ENCODE peak calls at places on chromosomes 2 and 18, in seven cellular contexts. F is HTR-8/SVneo; Z is stimulated activated CD4-positive, alpha-beta T cell treated with anti-CD3 and anti-CD28 coated beads, TNF-alpha, amount 100 ng/mL, for 24 hours; L is AG08395; K is lower leg skin; P is naive B cell; O is tibial artery. Q is an unnamed sample.

GRCh38 chr18:68220458-68220857 is 494.4 kb downstream of the TMX3 start:
- DNase-seq in F (no peak), Z (no peak), L (no peak), K (no peak), P (no peak), O (no peak), Q (no peak)

GRCh38 chr18:38551881-38552280 is 986.3 kb upstream of the CELF4 start:
- DNase-seq in F (no peak), Z (no peak), L (no peak), K (no peak), P (no peak), O (no peak), Q (no peak)

GRCh38 chr2:99595373-99595772 is 105.6 kb upstream of the REV1 start:
- DNase-seq in F (no peak), Z (no peak), L (no peak), K (no peak), P (no peak), O (no peak), Q (no peak)

GRCh38 chr2:84482588-84482987 is 23.5 kb upstream of the SUCLG1 start:
- DNase-seq in F (no peak), Z (no peak), L (peak), K (no peak), P (no peak), O (no peak), Q (no peak)

GRCh38 chr2:70978388-70979357 is at the start of gene ANKRD53:
- DNase-seq in F (no peak), Z (no peak), L (peak), K (peak), P (no peak), O (peak), Q (peak)

GRCh38 chr18:27062802-27063201 is 122.3 kb downstream of the CHST9 start:
- DNase-seq in F (no peak), Z (no peak), L (no peak), K (no peak), P (no peak), O (no peak), Q (no peak)

GRCh38 chr2:150062416-150062815 is 425.1 kb downstream of the RND3 start:
- DNase-seq in F (no peak), Z (no peak), L (peak), K (no peak), P (no peak), O (no peak), Q (no peak)

GRCh38 chr18:35024196-35024595 is 17.0 kb upstream of the MAPRE2 start:
- DNase-seq in F (no peak), Z (no peak), L (no peak), K (no peak), P (no peak), O (no peak), Q (no peak)

GRCh38 chr2:96767135-96767871 is 6.6 kb downstream of the CNNM4 start:
- DNase-seq in F (no peak), Z (no peak), L (no peak), K (no peak), P (no peak), O (no peak), Q (no peak)

GRCh38 chr2:26687785-26688184 is 4.7 kb upstream of the KCNK3 start:
- DNase-seq in F (no peak), Z (no peak), L (no peak), K (no peak), P (no peak), O (no peak), Q (no peak)

GRCh38 chr2:47653909-47654789 is 128.8 kb upstream of the MSH6 start:
- DNase-seq in F (no peak), Z (no peak), L (no peak), K (peak), P (no peak), O (no peak), Q (no peak)

GRCh38 chr2:217945530-217945929 is 57.3 kb downstream of the TNS1 start:
- DNase-seq in F (no peak), Z (no peak), L (no peak), K (no peak), P (no peak), O (no peak), Q (no peak)

GRCh38 chr2:211157211-211157610 is 600.8 kb downstream of the CPS1 start:
- DNase-seq in F (no peak), Z (no peak), L (no peak), K (no peak), P (no peak), O (no peak), Q (no peak)

GRCh38 chr18:41038071-41038470 is 917.0 kb upstream of the PIK3C3 start:
- DNase-seq in F (no peak), Z (no peak), L (no peak), K (no peak), P (no peak), O (no peak), Q (no peak)

GRCh38 chr2:72028351-72028995 is 119.2 kb downstream of the CYP26B1 start:
- DNase-seq in F (no peak), Z (no peak), L (no peak), K (peak), P (no peak), O (no peak), Q (no peak)

GRCh38 chr18:74682998-74683311 is 85.3 kb downstream of the ZNF407 start:
- DNase-seq in F (no peak), Z (no peak), L (peak), K (no peak), P (no peak), O (no peak), Q (no peak)

GRCh38 chr2:67311536-67311935 is 85.6 kb upstream of the ETAA1 start:
- DNase-seq in F (peak), Z (no peak), L (peak), K (no peak), P (no peak), O (no peak), Q (no peak)

GRCh38 chr2:149160701-149161217 is 122.3 kb downstream of the LYPD6B start:
- DNase-seq in F (no peak), Z (no peak), L (no peak), K (no peak), P (peak), O (no peak), Q (no peak)

GRCh38 chr18:63316612-63317555 is 2.7 kb downstream of the BCL2 start:
- DNase-seq in F (no peak), Z (no peak), L (no peak), K (no peak), P (no peak), O (no peak), Q (no peak)